ENCODE peak calls at places on chromosomes 13 and 19, in five cellular contexts. One of them, this sample, is unnamed.

GRCh38 chr19:48258350-48258749 is 2.6 kb upstream of the CARD8 start:
- DNase-seq in COR-L47: no peak
- DNase-seq in A673: peak
- DNase-seq in WTC11: no peak
- DNase-seq in substantia nigra: no peak
- DNase-seq in this sample: no peak

GRCh38 chr13:113633485-113633873 is 24.5 kb downstream of the ATP4B start:
- DNase-seq in COR-L47: no peak
- DNase-seq in A673: no peak
- DNase-seq in WTC11: no peak
- DNase-seq in substantia nigra: no peak
- DNase-seq in this sample: no peak

GRCh38 chr19:29629836-29630534 is 23.9 kb downstream of the POP4 start:
- DNase-seq in COR-L47: no peak
- DNase-seq in A673: no peak
- DNase-seq in WTC11: no peak
- DNase-seq in substantia nigra: no peak
- DNase-seq in this sample: no peak

GRCh38 chr13:77372275-77372674 is 45.4 kb upstream of the MYCBP2 start:
- DNase-seq in COR-L47: no peak
- DNase-seq in A673: no peak
- DNase-seq in WTC11: no peak
- DNase-seq in substantia nigra: no peak
- DNase-seq in this sample: no peak

GRCh38 chr13:28531956-28532225 is 37.0 kb upstream of the FLT1 start:
- DNase-seq in COR-L47: no peak
- DNase-seq in A673: peak
- DNase-seq in WTC11: no peak
- DNase-seq in substantia nigra: no peak
- DNase-seq in this sample: no peak

GRCh38 chr19:44648536-44649370 is 5.0 kb downstream of the PVR start:
- DNase-seq in COR-L47: no peak
- DNase-seq in A673: no peak
- DNase-seq in WTC11: no peak
- DNase-seq in substantia nigra: no peak
- DNase-seq in this sample: no peak

GRCh38 chr19:799076-799881 is 2.0 kb downstream of the PTBP1 start:
- DNase-seq in COR-L47: peak
- DNase-seq in A673: peak
- DNase-seq in WTC11: no peak
- DNase-seq in substantia nigra: no peak
- DNase-seq in this sample: peak

GRCh38 chr19:46660008-46660517 is 919 bp downstream of the DACT3 start:
- DNase-seq in COR-L47: no peak
- DNase-seq in A673: peak
- DNase-seq in WTC11: peak
- DNase-seq in substantia nigra: peak
- DNase-seq in this sample: no peak